ENCODE peak calls at places on chromosomes 3 and 15, in five cellular contexts. One of them, this sample, is unnamed.

GRCh38 chr15:85646538-85647091 is 148.1 kb downstream of the KLHL25 start:
- DNase-seq in WTC11: no peak
- DNase-seq in endothelial cell: no peak
- DNase-seq in sciatic nerve: no peak
- DNase-seq in cortex of kidney: no peak
- DNase-seq in this sample: no peak

GRCh38 chr3:173652093-173652492 is 254.5 kb downstream of the NLGN1 start:
- DNase-seq in WTC11: no peak
- DNase-seq in endothelial cell: no peak
- DNase-seq in sciatic nerve: no peak
- DNase-seq in cortex of kidney: no peak
- DNase-seq in this sample: no peak

GRCh38 chr3:59064276-59064675 is 14.5 kb upstream of the CFAP20DC start:
- DNase-seq in WTC11: peak; percentile 32
- DNase-seq in endothelial cell: no peak
- DNase-seq in sciatic nerve: no peak
- DNase-seq in cortex of kidney: no peak
- DNase-seq in this sample: no peak

GRCh38 chr3:157384526-157384925 is 52.1 kb upstream of the PTX3 start:
- DNase-seq in WTC11: no peak
- DNase-seq in endothelial cell: no peak
- DNase-seq in sciatic nerve: no peak
- DNase-seq in cortex of kidney: no peak
- DNase-seq in this sample: no peak

GRCh38 chr3:187746059-187746453 is 788 bp upstream of the BCL6 start:
- DNase-seq in WTC11: no peak
- DNase-seq in endothelial cell: no peak
- DNase-seq in sciatic nerve: no peak
- DNase-seq in cortex of kidney: no peak
- DNase-seq in this sample: no peak

GRCh38 chr3:197749315-197749600 is 425 bp upstream of the FYTTD1 start:
- DNase-seq in WTC11: peak; percentile 60
- DNase-seq in endothelial cell: no peak
- DNase-seq in sciatic nerve: no peak
- DNase-seq in cortex of kidney: no peak
- DNase-seq in this sample: no peak

GRCh38 chr3:173008978-173009377 is 132.1 kb downstream of the SPATA16 start:
- DNase-seq in WTC11: no peak
- DNase-seq in endothelial cell: no peak
- DNase-seq in sciatic nerve: no peak
- DNase-seq in cortex of kidney: no peak
- DNase-seq in this sample: no peak

GRCh38 chr15:52217186-52217585 is 26.0 kb upstream of the GNB5 start:
- DNase-seq in WTC11: peak; percentile 68
- DNase-seq in endothelial cell: peak; percentile 23
- DNase-seq in sciatic nerve: no peak
- DNase-seq in cortex of kidney: no peak
- DNase-seq in this sample: no peak

GRCh38 chr3:106342386-106342785 is 473.6 kb upstream of the CBLB start:
- DNase-seq in WTC11: no peak
- DNase-seq in endothelial cell: no peak
- DNase-seq in sciatic nerve: no peak
- DNase-seq in cortex of kidney: no peak
- DNase-seq in this sample: no peak